ENCODE peak calls at places on chromosomes 7 and 10, in five cellular contexts. One of them, this sample, is unnamed.

GRCh38 chr7:52154382-52154781 is 837.8 kb upstream of the COBL start:
- DNase-seq in cardiac muscle cell: no peak
- DNase-seq in fibroblast of lung: no peak
- DNase-seq in neural progenitor cell: no peak
- DNase-seq in Peyer's patch: no peak
- DNase-seq in this sample: no peak

GRCh38 chr10:5461201-5461585 is 38.2 kb downstream of the CALML5 start:
- DNase-seq in Peyer's patch: no peak
- DNase-seq in fibroblast of lung: no peak
- DNase-seq in neural progenitor cell: no peak
- DNase-seq in cardiac muscle cell: no peak
- DNase-seq in this sample: no peak

GRCh38 chr7:102096706-102097427 is 189.8 kb upstream of the SH2B2 start:
- DNase-seq in cardiac muscle cell: no peak
- DNase-seq in neural progenitor cell: peak; percentile 25
- DNase-seq in fibroblast of lung: no peak
- DNase-seq in Peyer's patch: no peak
- DNase-seq in this sample: no peak

GRCh38 chr7:151608031-151608551 is 88.4 kb upstream of the RHEB start:
- DNase-seq in neural progenitor cell: no peak
- DNase-seq in fibroblast of lung: peak; percentile 21
- DNase-seq in cardiac muscle cell: no peak
- DNase-seq in Peyer's patch: no peak
- DNase-seq in this sample: no peak

GRCh38 chr7:75565129-75565528 is 73.0 kb downstream of the SPDYE5 start:
- DNase-seq in Peyer's patch: no peak
- DNase-seq in fibroblast of lung: peak; percentile 96
- DNase-seq in neural progenitor cell: no peak
- DNase-seq in cardiac muscle cell: peak; percentile 92
- DNase-seq in this sample: no peak

GRCh38 chr10:69757553-69758309 is 44.0 kb upstream of the COL13A1 start:
- DNase-seq in neural progenitor cell: no peak
- DNase-seq in fibroblast of lung: peak; percentile 63
- DNase-seq in Peyer's patch: no peak
- DNase-seq in cardiac muscle cell: peak; percentile 79
- DNase-seq in this sample: no peak

GRCh38 chr10:1180071-1180730 is 124.0 kb downstream of the WDR37 start:
- DNase-seq in fibroblast of lung: no peak
- DNase-seq in neural progenitor cell: no peak
- DNase-seq in cardiac muscle cell: no peak
- DNase-seq in Peyer's patch: no peak
- DNase-seq in this sample: no peak

GRCh38 chr7:51307811-51308737 is 8.5 kb downstream of the COBL start:
- DNase-seq in Peyer's patch: no peak
- DNase-seq in cardiac muscle cell: peak; percentile 37
- DNase-seq in fibroblast of lung: peak; percentile 32
- DNase-seq in neural progenitor cell: no peak
- DNase-seq in this sample: no peak

GRCh38 chr10:43375401-43376020 is 4.1 kb downstream of the FXYD4 start:
- DNase-seq in cardiac muscle cell: no peak
- DNase-seq in fibroblast of lung: no peak
- DNase-seq in Peyer's patch: no peak
- DNase-seq in neural progenitor cell: no peak
- DNase-seq in this sample: no peak

GRCh38 chr10:32956365-32957197 is 1.4 kb downstream of the ITGB1 start:
- DNase-seq in fibroblast of lung: no peak
- DNase-seq in Peyer's patch: no peak
- DNase-seq in neural progenitor cell: no peak
- DNase-seq in cardiac muscle cell: no peak
- DNase-seq in this sample: no peak

GRCh38 chr10:3701490-3701889 is 83.5 kb downstream of the KLF6 start:
- DNase-seq in neural progenitor cell: no peak
- DNase-seq in fibroblast of lung: peak; percentile 60
- DNase-seq in Peyer's patch: no peak
- DNase-seq in cardiac muscle cell: no peak
- DNase-seq in this sample: no peak

GRCh38 chr7:83038787-83039186 is 123.9 kb downstream of the PCLO start:
- DNase-seq in fibroblast of lung: peak; percentile 41
- DNase-seq in cardiac muscle cell: no peak
- DNase-seq in Peyer's patch: no peak
- DNase-seq in neural progenitor cell: no peak
- DNase-seq in this sample: no peak

GRCh38 chr10:79184649-79185048 is 115.9 kb downstream of the ZMIZ1 start:
- DNase-seq in neural progenitor cell: no peak
- DNase-seq in cardiac muscle cell: no peak
- DNase-seq in Peyer's patch: no peak
- DNase-seq in fibroblast of lung: no peak
- DNase-seq in this sample: no peak
- H3K4me1 ChIP-seq in neural progenitor cell: peaks cover 51% of the 10 kb centered on the region
- H3K4me1 ChIP-seq in cardiac muscle cell: peaks cover 80% of the 10 kb centered on the region
- H3K4me1 ChIP-seq in Peyer's patch: peaks cover 13% of the 10 kb centered on the region
- H3K4me1 ChIP-seq in fibroblast of lung: peaks cover 60% of the 10 kb centered on the region
- H3K4me1 ChIP-seq in this sample: no peaks in the 10 kb centered on the region

GRCh38 chr7:108093903-108094302 is 36.3 kb downstream of the LAMB4 start:
- DNase-seq in Peyer's patch: no peak
- DNase-seq in fibroblast of lung: peak; percentile 48
- DNase-seq in neural progenitor cell: no peak
- DNase-seq in cardiac muscle cell: peak; percentile 79
- DNase-seq in this sample: no peak
- H3K27ac ChIP-seq in Peyer's patch: no peak overlapping the region
- H3K27ac ChIP-seq in fibroblast of lung: peak overlapping the region; percentile 83
- H3K27ac ChIP-seq in neural progenitor cell: no peak overlapping the region
- H3K27ac ChIP-seq in cardiac muscle cell: no peak overlapping the region
- H3K27ac ChIP-seq in this sample: no peak overlapping the region

GRCh38 chr10:78812571-78813318 is 256.0 kb upstream of the ZMIZ1 start:
- DNase-seq in neural progenitor cell: no peak
- DNase-seq in Peyer's patch: no peak
- DNase-seq in fibroblast of lung: no peak
- DNase-seq in cardiac muscle cell: no peak
- DNase-seq in this sample: no peak
- H3K4me1 ChIP-seq in neural progenitor cell: peaks cover 16% of the 10 kb centered on the region
- H3K4me1 ChIP-seq in Peyer's patch: no peaks in the 10 kb centered on the region
- H3K4me1 ChIP-seq in fibroblast of lung: no peaks in the 10 kb centered on the region
- H3K4me1 ChIP-seq in cardiac muscle cell: peaks cover 9% of the 10 kb centered on the region
- H3K4me1 ChIP-seq in this sample: no peaks in the 10 kb centered on the region

DNA sequence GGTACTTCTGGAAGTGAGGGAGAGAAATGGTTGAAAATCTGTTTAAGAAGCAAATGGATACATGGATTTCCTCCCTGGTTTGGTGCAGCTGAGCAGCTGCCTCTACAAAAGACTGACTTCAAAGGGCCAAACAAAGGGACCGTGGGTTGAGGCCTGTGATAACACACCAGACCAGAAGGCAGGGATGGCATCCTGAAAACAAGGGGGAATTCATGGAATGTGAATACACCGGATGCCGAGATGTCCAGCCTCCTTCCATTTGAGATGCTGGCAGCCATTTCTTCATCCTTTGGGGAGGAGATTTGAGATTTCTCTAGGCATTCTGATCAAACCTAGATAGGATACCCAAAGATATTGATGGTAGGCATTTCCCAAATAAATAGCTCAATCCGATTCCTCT is 36.9 kb downstream of the TAF3 start:
- DNase-seq in cardiac muscle cell: no peak
- DNase-seq in neural progenitor cell: peak; percentile 79
- DNase-seq in Peyer's patch: no peak
- DNase-seq in fibroblast of lung: peak; percentile 6
- DNase-seq in this sample: no peak
- H3K27ac ChIP-seq in cardiac muscle cell: no peak overlapping the region
- H3K27ac ChIP-seq in neural progenitor cell: peak overlapping the region; percentile 64
- H3K27ac ChIP-seq in Peyer's patch: no peak overlapping the region
- H3K27ac ChIP-seq in fibroblast of lung: no peak overlapping the region
- H3K27ac ChIP-seq in this sample: no peak overlapping the region

GRCh38 chr10:62384447-62385081 is 10.4 kb downstream of the ZNF365 start:
- DNase-seq in fibroblast of lung: peak; percentile 51
- DNase-seq in cardiac muscle cell: no peak
- DNase-seq in neural progenitor cell: no peak
- DNase-seq in Peyer's patch: no peak
- DNase-seq in this sample: no peak

GRCh38 chr10:62382831-62383230 is 8.7 kb downstream of the ZNF365 start:
- DNase-seq in cardiac muscle cell: no peak
- DNase-seq in Peyer's patch: no peak
- DNase-seq in fibroblast of lung: no peak
- DNase-seq in neural progenitor cell: no peak
- DNase-seq in this sample: no peak

GRCh38 chr10:62384057-62384446 is 9.9 kb downstream of the ZNF365 start:
- DNase-seq in fibroblast of lung: peak; percentile 98
- DNase-seq in neural progenitor cell: no peak
- DNase-seq in cardiac muscle cell: peak; percentile 38
- DNase-seq in Peyer's patch: no peak
- DNase-seq in this sample: peak; percentile 76

GRCh38 chr10:62388328-62388727 is 14.2 kb downstream of the ZNF365 start:
- DNase-seq in cardiac muscle cell: no peak
- DNase-seq in neural progenitor cell: no peak
- DNase-seq in Peyer's patch: no peak
- DNase-seq in fibroblast of lung: no peak
- DNase-seq in this sample: no peak

DNA sequence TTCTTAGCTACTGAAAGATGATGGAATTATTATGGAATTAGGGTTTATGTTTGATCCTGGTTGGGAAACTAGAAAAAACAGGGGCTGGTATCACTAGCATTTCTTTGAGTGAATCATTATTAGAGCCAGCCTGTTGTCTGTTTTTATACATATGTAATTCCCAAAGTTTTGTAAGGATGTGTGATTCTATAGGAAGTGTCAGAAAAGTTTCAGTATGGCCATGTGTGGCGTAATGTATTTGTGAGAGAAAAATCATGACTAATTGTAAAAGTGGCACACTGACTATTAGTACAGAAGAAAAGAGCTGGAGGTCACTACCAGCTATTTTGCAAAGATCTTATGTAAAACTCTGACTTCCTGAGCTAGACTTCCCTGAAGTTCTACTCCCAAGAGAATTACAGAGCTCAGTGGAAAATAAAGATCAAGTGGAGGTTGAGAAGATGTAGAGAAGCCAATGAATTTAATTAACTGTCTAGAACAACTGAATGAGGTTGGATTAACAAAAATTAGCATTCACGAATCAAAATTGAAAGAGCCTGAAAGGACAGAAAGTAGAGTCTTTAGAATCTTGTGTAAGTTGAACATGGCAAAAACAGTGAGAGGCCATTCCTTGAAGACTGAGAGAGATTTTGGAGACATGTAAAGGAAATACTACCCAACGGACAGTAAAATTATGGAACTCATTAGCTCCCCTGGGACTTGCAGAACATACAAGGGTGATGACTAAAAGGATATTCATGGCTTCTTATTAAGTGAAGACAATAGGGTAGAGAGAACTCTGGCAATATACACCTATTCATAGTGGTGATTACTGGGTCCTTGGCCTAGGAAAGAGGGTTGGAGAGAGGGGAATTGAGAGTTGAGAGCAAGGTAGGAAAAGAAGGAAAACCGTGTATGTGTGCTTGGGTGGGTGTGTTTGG is 12.5 kb downstream of the ZNF365 start:
- DNase-seq in cardiac muscle cell: no peak
- DNase-seq in fibroblast of lung: peak; percentile 47
- DNase-seq in neural progenitor cell: no peak
- DNase-seq in Peyer's patch: no peak
- DNase-seq in this sample: no peak
- H3K4me1 ChIP-seq in cardiac muscle cell: no peaks in the 10 kb centered on the region
- H3K4me1 ChIP-seq in fibroblast of lung: peaks cover 4% of the 10 kb centered on the region
- H3K4me1 ChIP-seq in neural progenitor cell: no peaks in the 10 kb centered on the region
- H3K4me1 ChIP-seq in Peyer's patch: no peaks in the 10 kb centered on the region
- H3K4me1 ChIP-seq in this sample: peaks cover 8% of the 10 kb centered on the region

DNA sequence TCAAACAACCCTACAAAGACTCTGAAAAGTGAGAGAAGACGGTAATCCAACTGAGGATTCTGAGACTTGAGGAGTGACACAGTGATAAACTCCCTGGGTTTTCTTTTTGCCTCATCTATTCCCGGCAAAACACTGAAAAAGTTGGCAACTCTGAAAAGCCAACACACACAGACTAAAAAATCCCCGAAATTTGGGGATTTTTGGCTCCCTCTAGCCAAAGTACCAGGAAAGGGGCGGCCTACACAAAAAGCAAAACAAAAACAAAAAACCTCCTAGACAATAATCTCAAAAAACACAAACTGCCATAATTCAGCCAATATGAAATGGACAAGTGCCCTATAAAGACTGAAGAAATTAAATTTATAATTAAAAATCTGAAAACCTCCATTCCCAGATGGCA is 161.4 kb downstream of the ATE1 start:
- DNase-seq in cardiac muscle cell: no peak
- DNase-seq in fibroblast of lung: no peak
- DNase-seq in neural progenitor cell: no peak
- DNase-seq in Peyer's patch: no peak
- DNase-seq in this sample: no peak
- H3K27ac ChIP-seq in cardiac muscle cell: no peak overlapping the region
- H3K27ac ChIP-seq in fibroblast of lung: no peak overlapping the region
- H3K27ac ChIP-seq in neural progenitor cell: no peak overlapping the region
- H3K27ac ChIP-seq in Peyer's patch: no peak overlapping the region
- H3K27ac ChIP-seq in this sample: no peak overlapping the region

GRCh38 chr10:44893604-44894468 is 17.3 kb upstream of the TMEM72 start:
- DNase-seq in neural progenitor cell: no peak
- DNase-seq in fibroblast of lung: no peak
- DNase-seq in Peyer's patch: no peak
- DNase-seq in cardiac muscle cell: no peak
- DNase-seq in this sample: no peak
- H3K4me1 ChIP-seq in neural progenitor cell: peaks cover 11% of the 10 kb centered on the region
- H3K4me1 ChIP-seq in fibroblast of lung: no peaks in the 10 kb centered on the region
- H3K4me1 ChIP-seq in Peyer's patch: no peaks in the 10 kb centered on the region
- H3K4me1 ChIP-seq in cardiac muscle cell: no peaks in the 10 kb centered on the region
- H3K4me1 ChIP-seq in this sample: no peaks in the 10 kb centered on the region

GRCh38 chr10:25097669-25098411 is 77.0 kb upstream of the GPR158 start:
- DNase-seq in cardiac muscle cell: no peak
- DNase-seq in neural progenitor cell: no peak
- DNase-seq in Peyer's patch: no peak
- DNase-seq in fibroblast of lung: no peak
- DNase-seq in this sample: no peak

DNA sequence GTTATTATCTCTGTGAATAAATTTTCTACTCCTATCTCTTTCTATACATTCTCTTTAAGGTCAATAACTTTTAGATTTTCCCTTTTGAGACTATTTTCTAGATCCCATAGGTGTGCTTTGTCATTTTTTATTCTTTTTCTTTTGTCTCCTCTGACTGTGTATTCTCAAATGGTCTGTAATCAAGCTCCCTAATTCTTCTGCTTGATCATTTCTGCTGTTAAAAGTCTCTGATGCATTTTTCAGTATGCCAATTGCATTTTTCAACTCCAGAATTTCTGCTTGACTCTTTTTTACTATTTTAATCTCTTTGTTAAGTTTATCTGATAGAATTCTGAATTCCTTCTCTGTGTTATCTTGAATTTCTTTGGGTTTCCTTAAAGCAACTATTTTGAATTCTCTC is 78.2 kb downstream of the THNSL1 start:
- DNase-seq in cardiac muscle cell: no peak
- DNase-seq in Peyer's patch: no peak
- DNase-seq in fibroblast of lung: no peak
- DNase-seq in neural progenitor cell: no peak
- DNase-seq in this sample: no peak
- H3K27ac ChIP-seq in cardiac muscle cell: no peak overlapping the region
- H3K27ac ChIP-seq in Peyer's patch: no peak overlapping the region
- H3K27ac ChIP-seq in fibroblast of lung: no peak overlapping the region
- H3K27ac ChIP-seq in neural progenitor cell: no peak overlapping the region
- H3K27ac ChIP-seq in this sample: no peak overlapping the region

GRCh38 chr7:148719753-148720152 is 21.1 kb downstream of the CUL1 start:
- DNase-seq in Peyer's patch: no peak
- DNase-seq in fibroblast of lung: no peak
- DNase-seq in cardiac muscle cell: no peak
- DNase-seq in neural progenitor cell: no peak
- DNase-seq in this sample: no peak
- H3K4me1 ChIP-seq in Peyer's patch: no peaks in the 10 kb centered on the region
- H3K4me1 ChIP-seq in fibroblast of lung: peaks cover 2% of the 10 kb centered on the region
- H3K4me1 ChIP-seq in cardiac muscle cell: peaks cover 3% of the 10 kb centered on the region
- H3K4me1 ChIP-seq in neural progenitor cell: peaks cover 26% of the 10 kb centered on the region
- H3K4me1 ChIP-seq in this sample: peaks cover 81% of the 10 kb centered on the region

GRCh38 chr7:127350586-127350985 is 41.9 kb downstream of the ZNF800 start:
- DNase-seq in Peyer's patch: no peak
- DNase-seq in neural progenitor cell: no peak
- DNase-seq in cardiac muscle cell: no peak
- DNase-seq in fibroblast of lung: no peak
- DNase-seq in this sample: no peak
- H3K27ac ChIP-seq in Peyer's patch: no peak overlapping the region
- H3K27ac ChIP-seq in neural progenitor cell: no peak overlapping the region
- H3K27ac ChIP-seq in cardiac muscle cell: no peak overlapping the region
- H3K27ac ChIP-seq in fibroblast of lung: no peak overlapping the region
- H3K27ac ChIP-seq in this sample: no peak overlapping the region

This sample was measured in CD8-positive, alpha-beta memory T cell.